ENCODE peak calls at places on chromosomes 11 and 22, in eight cellular contexts. One of them, this sample, is unnamed.

GRCh38 chr11:35045219-35045819 is 93.7 kb upstream of the CD44 start:
- DNase-seq in transverse colon: peak
- DNase-seq in spleen: peak
- DNase-seq in IMR-90: no peak
- DNase-seq in breast epithelium: no peak
- DNase-seq in body of pancreas: peak
- DNase-seq in tibial nerve: no peak
- DNase-seq in H1: no peak
- DNase-seq in this sample: no peak

GRCh38 chr11:47394322-47395224 is 13.8 kb upstream of the SLC39A13 start:
- DNase-seq in breast epithelium: no peak
- DNase-seq in spleen: peak
- DNase-seq in tibial nerve: no peak
- DNase-seq in body of pancreas: peak
- DNase-seq in H1: no peak
- DNase-seq in transverse colon: peak
- DNase-seq in IMR-90: peak
- DNase-seq in this sample: no peak

GRCh38 chr22:49281467-49282340 is 546.0 kb downstream of the BRD1 start:
- DNase-seq in H1: no peak
- DNase-seq in tibial nerve: no peak
- DNase-seq in spleen: peak
- DNase-seq in breast epithelium: no peak
- DNase-seq in body of pancreas: no peak
- DNase-seq in IMR-90: no peak
- DNase-seq in transverse colon: no peak
- DNase-seq in this sample: no peak

GRCh38 chr11:12494699-12495098 is 117.3 kb downstream of the PARVA start:
- DNase-seq in tibial nerve: no peak
- DNase-seq in body of pancreas: no peak
- DNase-seq in spleen: no peak
- DNase-seq in breast epithelium: no peak
- DNase-seq in H1: no peak
- DNase-seq in transverse colon: no peak
- DNase-seq in IMR-90: peak
- DNase-seq in this sample: no peak

GRCh38 chr11:75593337-75593915 is 31.4 kb downstream of the SERPINH1 start:
- DNase-seq in transverse colon: no peak
- DNase-seq in H1: no peak
- DNase-seq in body of pancreas: no peak
- DNase-seq in breast epithelium: no peak
- DNase-seq in tibial nerve: no peak
- DNase-seq in spleen: no peak
- DNase-seq in IMR-90: no peak
- DNase-seq in this sample: no peak

GRCh38 chr11:112455791-112456190 is 195.1 kb upstream of the PLET1 start:
- DNase-seq in breast epithelium: no peak
- DNase-seq in H1: no peak
- DNase-seq in tibial nerve: no peak
- DNase-seq in transverse colon: no peak
- DNase-seq in spleen: no peak
- DNase-seq in IMR-90: peak
- DNase-seq in body of pancreas: no peak
- DNase-seq in this sample: no peak

GRCh38 chr11:121929581-121929980 is 186.4 kb downstream of the BLID start:
- DNase-seq in IMR-90: peak
- DNase-seq in spleen: no peak
- DNase-seq in breast epithelium: no peak
- DNase-seq in H1: no peak
- DNase-seq in transverse colon: no peak
- DNase-seq in tibial nerve: peak
- DNase-seq in body of pancreas: peak
- DNase-seq in this sample: peak

GRCh38 chr22:39277135-39277607 is 32.4 kb upstream of the PDGFB start:
- DNase-seq in tibial nerve: no peak
- DNase-seq in breast epithelium: no peak
- DNase-seq in IMR-90: peak
- DNase-seq in spleen: no peak
- DNase-seq in H1: no peak
- DNase-seq in body of pancreas: no peak
- DNase-seq in transverse colon: no peak
- DNase-seq in this sample: no peak

GRCh38 chr11:85661972-85662664 is 2.8 kb downstream of the CREBZF start:
- DNase-seq in body of pancreas: no peak
- DNase-seq in spleen: no peak
- DNase-seq in tibial nerve: no peak
- DNase-seq in IMR-90: peak
- DNase-seq in H1: no peak
- DNase-seq in transverse colon: no peak
- DNase-seq in breast epithelium: no peak
- DNase-seq in this sample: no peak

GRCh38 chr11:75189911-75190310 is 39.0 kb downstream of the SLCO2B1 start:
- DNase-seq in breast epithelium: no peak
- DNase-seq in transverse colon: no peak
- DNase-seq in spleen: no peak
- DNase-seq in H1: no peak
- DNase-seq in tibial nerve: no peak
- DNase-seq in IMR-90: no peak
- DNase-seq in body of pancreas: no peak
- DNase-seq in this sample: no peak

GRCh38 chr11:8809605-8810272 is 101.2 kb upstream of the AKIP1 start:
- DNase-seq in breast epithelium: no peak
- DNase-seq in tibial nerve: no peak
- DNase-seq in IMR-90: no peak
- DNase-seq in H1: no peak
- DNase-seq in transverse colon: no peak
- DNase-seq in spleen: no peak
- DNase-seq in body of pancreas: no peak
- DNase-seq in this sample: no peak

GRCh38 chr11:71572811-71573210 is 7.4 kb downstream of the KRTAP5-10 start:
- DNase-seq in spleen: no peak
- DNase-seq in breast epithelium: no peak
- DNase-seq in tibial nerve: no peak
- DNase-seq in H1: no peak
- DNase-seq in transverse colon: no peak
- DNase-seq in IMR-90: no peak
- DNase-seq in body of pancreas: no peak
- DNase-seq in this sample: no peak

GRCh38 chr11:107819361-107820014 is 39.1 kb downstream of the SLC35F2 start:
- DNase-seq in IMR-90: peak
- DNase-seq in tibial nerve: no peak
- DNase-seq in spleen: no peak
- DNase-seq in H1: no peak
- DNase-seq in body of pancreas: no peak
- DNase-seq in transverse colon: no peak
- DNase-seq in breast epithelium: no peak
- DNase-seq in this sample: no peak

GRCh38 chr11:125285844-125286243 is 121.3 kb downstream of the PKNOX2 start:
- DNase-seq in transverse colon: no peak
- DNase-seq in H1: no peak
- DNase-seq in breast epithelium: no peak
- DNase-seq in tibial nerve: no peak
- DNase-seq in spleen: no peak
- DNase-seq in body of pancreas: peak
- DNase-seq in IMR-90: no peak
- DNase-seq in this sample: no peak

GRCh38 chr11:2725367-2726300 is 25.8 kb upstream of the KCNQ1OT1 start:
- DNase-seq in H1: no peak
- DNase-seq in breast epithelium: no peak
- DNase-seq in IMR-90: peak
- DNase-seq in spleen: no peak
- DNase-seq in body of pancreas: peak
- DNase-seq in tibial nerve: peak
- DNase-seq in transverse colon: no peak
- DNase-seq in this sample: peak

GRCh38 chr11:127050141-127050632 is 49.6 kb upstream of the KIRREL3 start:
- DNase-seq in tibial nerve: no peak
- DNase-seq in H1: no peak
- DNase-seq in breast epithelium: no peak
- DNase-seq in spleen: no peak
- DNase-seq in IMR-90: no peak
- DNase-seq in body of pancreas: no peak
- DNase-seq in transverse colon: no peak
- DNase-seq in this sample: no peak

GRCh38 chr11:60934790-60935605 is 10.7 kb downstream of the TMEM132A start:
- DNase-seq in IMR-90: no peak
- DNase-seq in H1: no peak
- DNase-seq in spleen: peak
- DNase-seq in body of pancreas: no peak
- DNase-seq in tibial nerve: no peak
- DNase-seq in breast epithelium: no peak
- DNase-seq in transverse colon: no peak
- DNase-seq in this sample: peak

GRCh38 chr11:60932605-60933346 is 8.5 kb downstream of the TMEM132A start:
- DNase-seq in H1: no peak
- DNase-seq in breast epithelium: no peak
- DNase-seq in IMR-90: no peak
- DNase-seq in spleen: peak
- DNase-seq in tibial nerve: no peak
- DNase-seq in transverse colon: no peak
- DNase-seq in body of pancreas: no peak
- DNase-seq in this sample: no peak

GRCh38 chr11:60933416-60933815 is 9.2 kb downstream of the TMEM132A start:
- DNase-seq in IMR-90: no peak
- DNase-seq in spleen: peak
- DNase-seq in H1: no peak
- DNase-seq in breast epithelium: no peak
- DNase-seq in transverse colon: no peak
- DNase-seq in tibial nerve: no peak
- DNase-seq in body of pancreas: no peak
- DNase-seq in this sample: no peak

GRCh38 chr11:60935676-60936442 is 11.6 kb downstream of the TMEM132A start:
- DNase-seq in body of pancreas: no peak
- DNase-seq in H1: no peak
- DNase-seq in tibial nerve: no peak
- DNase-seq in breast epithelium: no peak
- DNase-seq in spleen: peak
- DNase-seq in IMR-90: no peak
- DNase-seq in transverse colon: no peak
- DNase-seq in this sample: no peak

GRCh38 chr11:60934091-60934789 is 10.0 kb downstream of the TMEM132A start:
- DNase-seq in spleen: peak
- DNase-seq in H1: no peak
- DNase-seq in breast epithelium: no peak
- DNase-seq in body of pancreas: no peak
- DNase-seq in tibial nerve: no peak
- DNase-seq in IMR-90: no peak
- DNase-seq in transverse colon: no peak
- DNase-seq in this sample: no peak
- TF ChIP-seq POLR2A in spleen: no peak
- TF ChIP-seq POLR2A in H1: no peak
- TF ChIP-seq POLR2A in breast epithelium: no peak
- TF ChIP-seq POLR2A in body of pancreas: no peak
- TF ChIP-seq POLR2A in tibial nerve: no peak
- TF ChIP-seq POLR2A in IMR-90: no peak
- TF ChIP-seq POLR2A in transverse colon: no peak
- TF ChIP-seq POLR2A in this sample: no peak

GRCh38 chr22:38203090-38203810 is 1.5 kb downstream of the MAFF start:
- DNase-seq in body of pancreas: peak
- DNase-seq in H1: peak
- DNase-seq in tibial nerve: no peak
- DNase-seq in IMR-90: peak
- DNase-seq in spleen: peak
- DNase-seq in transverse colon: peak
- DNase-seq in breast epithelium: peak
- DNase-seq in this sample: peak
- H3K27ac ChIP-seq in body of pancreas: peak
- H3K27ac ChIP-seq in H1: no peak
- H3K27ac ChIP-seq in tibial nerve: peak
- H3K27ac ChIP-seq in IMR-90: peak
- H3K27ac ChIP-seq in spleen: peak
- H3K27ac ChIP-seq in transverse colon: peak
- H3K27ac ChIP-seq in breast epithelium: peak
- H3K27ac ChIP-seq in this sample: peak

DNA sequence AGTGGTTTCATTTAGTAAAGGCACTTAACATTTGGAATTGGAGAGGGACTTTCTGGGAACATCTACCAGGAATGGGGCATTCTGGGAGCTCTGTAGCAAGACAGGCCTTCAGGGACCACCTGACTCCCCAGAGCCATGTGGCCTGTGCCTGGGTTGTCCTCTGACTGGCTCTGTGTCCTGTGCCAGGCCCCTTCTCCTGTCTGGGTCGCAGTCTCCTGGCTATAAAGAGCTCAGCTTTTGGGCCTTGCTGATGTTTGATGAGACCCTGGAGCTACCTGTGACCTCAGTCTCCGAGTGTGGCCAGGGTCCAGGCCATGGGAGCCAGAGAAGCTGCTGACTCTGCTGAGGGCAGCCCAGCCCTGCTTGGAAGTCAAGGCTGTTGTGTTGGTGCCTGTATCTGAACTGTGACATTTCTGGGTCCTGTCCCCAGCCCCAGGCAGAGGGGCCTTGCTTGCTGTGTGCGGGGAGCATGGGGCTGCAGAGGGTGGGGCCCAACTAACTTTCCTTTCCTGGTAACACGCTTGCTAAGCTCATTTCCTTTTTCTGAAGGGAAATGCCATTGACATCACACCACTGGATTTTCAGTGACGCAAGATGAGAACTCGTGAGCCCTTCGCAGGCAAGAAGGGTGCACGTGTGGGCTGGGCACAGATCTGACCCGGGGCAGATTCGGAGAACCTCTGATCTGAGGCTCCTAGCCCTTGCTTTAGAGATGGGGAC is 41.3 kb downstream of the LRRC32 start:
- DNase-seq in body of pancreas: peak
- DNase-seq in breast epithelium: no peak
- DNase-seq in IMR-90: peak
- DNase-seq in transverse colon: peak
- DNase-seq in tibial nerve: peak
- DNase-seq in H1: no peak
- DNase-seq in spleen: no peak
- DNase-seq in this sample: no peak
- TF ChIP-seq POLR2A in body of pancreas: no peak
- TF ChIP-seq POLR2A in breast epithelium: no peak
- TF ChIP-seq POLR2A in IMR-90: no peak
- TF ChIP-seq POLR2A in transverse colon: no peak
- TF ChIP-seq POLR2A in tibial nerve: no peak
- TF ChIP-seq POLR2A in H1: no peak
- TF ChIP-seq POLR2A in spleen: no peak
- TF ChIP-seq POLR2A in this sample: no peak

DNA sequence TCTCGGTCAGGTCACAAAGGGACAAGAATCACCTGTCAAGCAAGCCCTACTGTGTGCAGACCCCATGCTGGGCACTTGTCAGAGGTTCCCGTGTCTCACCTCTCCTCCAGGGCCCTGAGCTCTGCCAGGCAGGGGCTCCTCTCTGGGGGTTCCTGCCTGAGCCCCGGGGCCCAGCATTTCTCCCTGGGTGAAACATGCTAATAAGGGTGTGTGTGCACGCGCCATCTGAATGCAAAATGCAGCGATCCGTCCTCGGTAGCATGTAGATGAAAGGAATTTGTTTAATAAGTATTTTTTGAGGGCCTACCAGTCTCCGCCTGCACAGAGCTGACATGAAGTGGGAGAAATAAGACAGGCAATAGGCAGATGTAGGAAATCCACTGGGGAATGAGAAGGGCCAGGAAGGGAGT is 5.8 kb downstream of the ELFN2 start:
- DNase-seq in spleen: no peak
- DNase-seq in H1: no peak
- DNase-seq in body of pancreas: no peak
- DNase-seq in IMR-90: no peak
- DNase-seq in breast epithelium: no peak
- DNase-seq in tibial nerve: no peak
- DNase-seq in transverse colon: no peak
- DNase-seq in this sample: no peak
- H3K27ac ChIP-seq in spleen: no peak
- H3K27ac ChIP-seq in H1: no peak
- H3K27ac ChIP-seq in body of pancreas: no peak
- H3K27ac ChIP-seq in IMR-90: no peak
- H3K27ac ChIP-seq in breast epithelium: no peak
- H3K27ac ChIP-seq in tibial nerve: no peak
- H3K27ac ChIP-seq in transverse colon: no peak
- H3K27ac ChIP-seq in this sample: no peak

GRCh38 chr22:29861672-29862297 is 21.2 kb upstream of the MTMR3 start:
- DNase-seq in body of pancreas: no peak
- DNase-seq in breast epithelium: no peak
- DNase-seq in IMR-90: no peak
- DNase-seq in H1: no peak
- DNase-seq in transverse colon: no peak
- DNase-seq in spleen: no peak
- DNase-seq in tibial nerve: no peak
- DNase-seq in this sample: no peak
- TF ChIP-seq POLR2A in body of pancreas: no peak
- TF ChIP-seq POLR2A in breast epithelium: no peak
- TF ChIP-seq POLR2A in IMR-90: no peak
- TF ChIP-seq POLR2A in H1: no peak
- TF ChIP-seq POLR2A in transverse colon: no peak
- TF ChIP-seq POLR2A in spleen: no peak
- TF ChIP-seq POLR2A in tibial nerve: no peak
- TF ChIP-seq POLR2A in this sample: no peak

This sample was measured in ovary.